ENCODE peak calls at places on chromosomes 5 and 9, in six cellular contexts. R is Peyer's patch, V is dorsolateral prefrontal cortex, T is cardiac muscle cell, L is transverse colon, C is adrenal gland. D is an unnamed sample.
A peak's percentile ranks its signal among the peaks of the same experiment; 100 is the strongest.

GRCh38 chr5:17206021-17206420 is 11.4 kb upstream of the BASP1 start:
- DNase-seq in R (no peak), V (no peak), T (no peak), L (no peak), C (no peak), D (no peak)

GRCh38 chr9:91067306-91067860 is 265.8 kb downstream of the SYK start:
- DNase-seq in R (no peak), V (no peak), T (no peak), L (no peak), C (no peak), D (no peak)

GRCh38 chr5:177330991-177331837 is 19.5 kb upstream of the MXD3 start:
- DNase-seq in R (no peak), V (no peak), T (no peak), L (no peak), C (no peak), D (no peak)

GRCh38 chr9:113853333-113853732 is 22.8 kb upstream of the ZNF618 start:
- DNase-seq in R (no peak), V (no peak), T (peak; percentile 15), L (no peak), C (no peak), D (peak; percentile 68)

GRCh38 chr5:131771692-131772091 is 25.1 kb downstream of the FNIP1 start:
- DNase-seq in R (no peak), V (no peak), T (no peak), L (no peak), C (no peak), D (no peak)

GRCh38 chr5:97194366-97194765 is 11.3 kb upstream of the RIOK2 start:
- DNase-seq in R (no peak), V (no peak), T (no peak), L (no peak), C (no peak), D (no peak)

GRCh38 chr9:20499013-20499412 is 123.3 kb downstream of the MLLT3 start:
- DNase-seq in R (no peak), V (no peak), T (no peak), L (no peak), C (no peak), D (no peak)

GRCh38 chr9:109574061-109574882 is 76.2 kb upstream of the PTPN3 start:
- DNase-seq in R (no peak), V (no peak), T (peak; percentile 84), L (no peak), C (peak; percentile 42), D (no peak)

GRCh38 chr9:136750526-136750925 is 2.2 kb upstream of the LCN6 start:
- DNase-seq in R (no peak), V (no peak), T (no peak), L (no peak), C (no peak), D (no peak)

GRCh38 chr9:114078021-114078780 is at the start of gene AMBP:
- DNase-seq in R (no peak), V (no peak), T (no peak), L (peak; percentile 51), C (no peak), D (no peak)

GRCh38 chr9:112554516-112554915 is 67.9 kb downstream of the KIAA1958 start:
- DNase-seq in R (no peak), V (no peak), T (no peak), L (no peak), C (no peak), D (no peak)

GRCh38 chr9:89655047-89655989 is 50.5 kb downstream of the GADD45G start:
- DNase-seq in R (no peak), V (no peak), T (no peak), L (no peak), C (peak; percentile 81), D (peak; percentile 52)

GRCh38 chr5:102834438-102834964 is 79.4 kb downstream of the PAM start:
- DNase-seq in R (no peak), V (no peak), T (no peak), L (no peak), C (no peak), D (no peak)

GRCh38 chr9:133670466-133670865 is 34.3 kb downstream of the DBH start:
- DNase-seq in R (no peak), V (no peak), T (no peak), L (no peak), C (no peak), D (no peak)

GRCh38 chr5:12354686-12355085 is 450.4 kb upstream of the CTNND2 start:
- DNase-seq in R (no peak), V (no peak), T (no peak), L (no peak), C (no peak), D (no peak)
- H3K27ac ChIP-seq in R (no peak overlapping the region), V (no peak overlapping the region), T (no peak overlapping the region), L (no peak overlapping the region), C (no peak overlapping the region), D (no peak overlapping the region)

GRCh38 chr5:3325811-3326568 is 269.6 kb upstream of the IRX1 start:
- DNase-seq in R (no peak), V (no peak), T (no peak), L (no peak), C (no peak), D (peak; percentile 57)

GRCh38 chr5:3323144-3323543 is 272.5 kb upstream of the IRX1 start:
- DNase-seq in R (no peak), V (no peak), T (no peak), L (no peak), C (no peak), D (no peak)

GRCh38 chr5:3324421-3325101 is 271.1 kb upstream of the IRX1 start:
- DNase-seq in R (no peak), V (no peak), T (peak; percentile 7), L (no peak), C (no peak), D (peak; percentile 66)

GRCh38 chr5:3326569-3327232 is 268.9 kb upstream of the IRX1 start:
- DNase-seq in R (no peak), V (no peak), T (no peak), L (no peak), C (no peak), D (no peak)

DNA sequence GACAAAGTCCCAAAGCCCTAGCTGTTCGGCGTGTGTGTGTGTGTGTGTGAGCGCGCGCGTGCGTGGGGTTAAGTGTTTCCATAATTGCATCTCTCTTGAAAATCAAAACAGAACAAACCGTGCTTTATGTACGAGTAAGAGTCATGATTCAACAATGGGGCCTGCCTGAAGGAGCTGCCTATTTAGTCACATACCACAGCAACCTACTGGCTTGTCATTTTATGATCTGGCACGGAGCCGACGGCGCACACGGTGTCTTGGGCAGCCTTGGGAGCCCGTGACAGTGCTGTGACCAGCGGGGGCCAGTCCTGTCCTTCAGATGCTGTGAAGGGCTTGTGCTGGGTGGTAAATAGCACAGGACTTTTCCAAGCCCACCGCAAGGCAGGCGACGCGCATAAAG is 270.4 kb upstream of the IRX1 start:
- DNase-seq in R (no peak), V (no peak), T (peak; percentile 26), L (no peak), C (no peak), D (no peak)
- TF ChIP-seq CTCF in R (no peak), V (no peak), T (no peak), L (no peak), C (no peak), D (no peak)

GRCh38 chr5:60687927-60688720 is 11.8 kb downstream of the DEPDC1B start:
- DNase-seq in R (no peak), V (no peak), T (no peak), L (no peak), C (peak; percentile 20), D (peak; percentile 59)
- H3K27me3 ChIP-seq in R (no peaks in the 10 kb centered on the region), V (no peaks in the 10 kb centered on the region), T (no peaks in the 10 kb centered on the region), L (no peaks in the 10 kb centered on the region), C (no peaks in the 10 kb centered on the region), D (no peaks in the 10 kb centered on the region)

GRCh38 chr5:5521029-5521428 is 98.6 kb downstream of the ICE1 start:
- DNase-seq in R (no peak), V (no peak), T (no peak), L (no peak), C (no peak), D (peak; percentile 67)
- H3K27ac ChIP-seq in R (no peak overlapping the region), V (no peak overlapping the region), T (no peak overlapping the region), L (no peak overlapping the region), C (no peak overlapping the region), D (no peak overlapping the region)

DNA sequence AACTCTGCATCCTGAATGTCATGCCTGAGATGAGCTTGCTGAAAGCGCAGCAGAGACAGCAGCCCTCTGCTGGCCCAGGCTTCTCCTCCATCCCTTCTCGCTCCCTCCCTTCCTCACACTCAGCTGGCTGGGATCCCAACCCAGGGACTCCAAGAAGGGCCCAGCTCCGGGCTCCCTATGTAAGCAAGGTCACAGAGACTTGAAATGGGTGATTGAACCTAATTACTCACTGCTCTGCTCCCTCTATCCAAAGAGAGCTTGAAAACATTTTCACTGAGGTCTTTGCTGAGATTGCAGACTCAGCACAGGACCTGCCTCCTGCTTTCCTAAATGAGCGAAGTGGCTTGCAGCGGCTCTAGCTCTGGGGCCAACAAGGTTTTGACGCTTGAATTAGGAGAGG is 42.8 kb downstream of the RAPGEF1 start:
- DNase-seq in R (no peak), V (peak; percentile 47), T (peak; percentile 13), L (no peak), C (peak; percentile 92), D (peak; percentile 78)
- TF ChIP-seq CTCF in R (no peak), V (no peak), T (peak; percentile 19), L (no peak), C (peak; percentile 43), D (peak; percentile 61)

DNA sequence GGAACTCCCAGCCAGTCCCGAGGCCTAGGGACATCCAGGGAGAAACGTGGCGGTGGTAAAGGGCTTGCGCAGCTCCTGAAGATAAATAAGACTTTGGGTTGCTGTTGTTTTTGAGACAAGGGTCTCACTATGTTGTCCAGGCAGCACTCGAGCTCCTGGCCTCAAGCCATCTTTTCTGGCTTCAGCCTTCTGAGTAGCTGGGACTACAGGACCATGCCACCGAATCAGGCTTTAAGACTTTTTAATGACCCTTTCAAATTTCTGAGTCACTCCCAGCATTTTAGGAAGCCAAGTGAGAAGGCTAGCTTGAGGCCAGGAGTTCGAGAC is 704 bp upstream of the GNE start:
- DNase-seq in R (no peak), V (no peak), T (no peak), L (no peak), C (no peak), D (no peak)
- H3K27me3 ChIP-seq in R (no peaks in the 10 kb centered on the region), V (no peaks in the 10 kb centered on the region), T (no peaks in the 10 kb centered on the region), L (no peaks in the 10 kb centered on the region), C (no peaks in the 10 kb centered on the region), D (no peaks in the 10 kb centered on the region)

DNA sequence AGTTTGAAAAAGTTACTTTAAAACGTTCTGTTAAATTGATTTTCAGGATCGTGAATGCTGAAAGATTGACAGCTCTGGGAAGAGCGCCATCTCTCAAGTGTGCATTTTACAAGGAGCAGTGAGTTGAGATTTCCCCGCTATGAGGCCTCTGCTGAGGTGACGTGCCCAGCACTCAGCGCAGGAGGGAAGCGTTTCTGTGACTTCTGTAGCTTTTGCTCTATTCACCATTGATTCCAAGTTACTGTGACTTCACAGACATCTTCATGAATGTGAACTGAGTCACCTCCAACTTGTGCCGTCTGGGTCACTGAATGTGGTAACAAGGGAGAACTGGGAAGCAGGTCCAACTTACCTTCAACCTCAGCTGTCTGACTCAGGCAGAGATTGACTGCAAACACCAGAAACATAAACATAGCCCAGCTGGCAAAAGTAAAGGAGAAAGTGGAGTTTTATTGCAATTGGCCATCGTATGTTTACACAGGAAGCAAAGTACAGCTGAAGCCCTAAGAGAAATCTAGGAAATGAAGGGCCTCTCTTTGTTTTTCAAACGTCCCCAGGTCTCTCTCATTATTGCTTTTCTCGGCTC is 428.8 kb upstream of the CLINT1 start:
- DNase-seq in R (no peak), V (no peak), T (no peak), L (peak; percentile 11), C (no peak), D (no peak)
- H3K27ac ChIP-seq in R (no peak overlapping the region), V (no peak overlapping the region), T (no peak overlapping the region), L (peak overlapping the region; percentile 29), C (no peak overlapping the region), D (no peak overlapping the region)

GRCh38 chr5:72556351-72557146 is 49.3 kb upstream of the ZNF366 start:
- DNase-seq in R (peak; percentile 42), V (no peak), T (peak; percentile 65), L (peak; percentile 45), C (peak; percentile 64), D (peak; percentile 93)
- TF ChIP-seq CTCF in R (no peak), V (no peak), T (peak; percentile 4), L (no peak), C (no peak), D (peak; percentile 78)

D was measured in endodermal cell.